ENCODE peak calls at places on chromosomes 2 and 18, in four cellular contexts. E is ovary, X is heart left ventricle, S is body of pancreas. B is an unnamed sample. For H3K4me1, the result is how much of the 10 kb centered on the place peaks cover.

GRCh38 chr18:49609416-49610284 is 47.8 kb downstream of the LIPG start:
- DNase-seq in E (no peak), X (no peak), S (no peak), B (no peak)

GRCh38 chr18:55522011-55522410 is 66.0 kb downstream of the TCF4 start:
- DNase-seq in E (no peak), X (no peak), S (no peak), B (peak)

GRCh38 chr2:48127612-48128191 is 221.4 kb upstream of the FBXO11 start:
- DNase-seq in E (no peak), X (no peak), S (no peak), B (no peak)

GRCh38 chr2:224802407-224802806 is 86.2 kb upstream of the CCDC195 start:
- DNase-seq in E (no peak), X (no peak), S (no peak), B (no peak)

GRCh38 chr2:113337809-113338208 is 59.1 kb upstream of the PAX8 start:
- DNase-seq in E (no peak), X (no peak), S (no peak), B (no peak)

GRCh38 chr2:211766689-211767088 is 771.9 kb downstream of the ERBB4 start:
- DNase-seq in E (no peak), X (no peak), S (peak), B (peak)

GRCh38 chr2:127510073-127510472 is 16.2 kb downstream of the IWS1 start:
- DNase-seq in E (no peak), X (no peak), S (no peak), B (no peak)

GRCh38 chr2:61759718-61760117 is 94.1 kb downstream of the FAM161A start:
- DNase-seq in E (no peak), X (no peak), S (no peak), B (no peak)

GRCh38 chr2:216066255-216066654 is 15.4 kb downstream of the PECR start:
- DNase-seq in E (no peak), X (no peak), S (no peak), B (no peak)

GRCh38 chr2:67290451-67290991 is 106.6 kb upstream of the ETAA1 start:
- DNase-seq in E (no peak), X (no peak), S (no peak), B (no peak)

GRCh38 chr2:53448591-53448990 is 319.0 kb upstream of the CHAC2 start:
- DNase-seq in E (no peak), X (no peak), S (no peak), B (no peak)

GRCh38 chr2:216644846-216645635 is 11.8 kb downstream of the IGFBP2 start:
- DNase-seq in E (no peak), X (no peak), S (peak), B (no peak)

GRCh38 chr2:188130317-188130716 is 161.4 kb upstream of the GULP1 start:
- DNase-seq in E (no peak), X (no peak), S (no peak), B (no peak)

GRCh38 chr2:221844966-221845365 is 272.9 kb upstream of the EPHA4 start:
- DNase-seq in E (no peak), X (no peak), S (no peak), B (no peak)

GRCh38 chr2:108833219-108833618 is 46.6 kb downstream of the CCDC138 start:
- DNase-seq in E (no peak), X (no peak), S (no peak), B (no peak)

GRCh38 chr2:236512902-236513433 is 56.7 kb upstream of the ACKR3 start:
- DNase-seq in E (peak), X (peak), S (peak), B (peak)

GRCh38 chr2:7355781-7356180 is 438.6 kb downstream of the RNF144A start:
- DNase-seq in E (no peak), X (no peak), S (no peak), B (no peak)

GRCh38 chr2:102412199-102412598 is 10.8 kb upstream of the IL18RAP start:
- DNase-seq in E (no peak), X (no peak), S (no peak), B (no peak)

GRCh38 chr2:170421175-170421687 is 243.3 kb downstream of the MYO3B start:
- DNase-seq in E (no peak), X (no peak), S (no peak), B (no peak)

GRCh38 chr18:44841221-44841620 is 160.5 kb downstream of the SETBP1 start:
- DNase-seq in E (no peak), X (no peak), S (no peak), B (no peak)

GRCh38 chr2:203596183-203596582 is 61.1 kb upstream of the RAPH1 start:
- DNase-seq in E (no peak), X (no peak), S (no peak), B (no peak)

GRCh38 chr2:95323347-95324155 is 26.4 kb downstream of the KCNIP3 start:
- DNase-seq in E (no peak), X (peak), S (no peak), B (peak)

GRCh38 chr2:30777662-30778505 is 29.4 kb downstream of the CAPN13 start:
- DNase-seq in E (no peak), X (no peak), S (no peak), B (no peak)

GRCh38 chr2:224793961-224794360 is 77.8 kb upstream of the CCDC195 start:
- DNase-seq in E (no peak), X (no peak), S (no peak), B (no peak)

GRCh38 chr2:191314697-191315364 is 69.6 kb downstream of the MYO1B start:
- DNase-seq in E (no peak), X (no peak), S (no peak), B (no peak)

GRCh38 chr18:29841631-29842030 is 1200.9 kb downstream of the DSC3 start:
- DNase-seq in E (no peak), X (no peak), S (no peak), B (no peak)

GRCh38 chr2:215973954-215974699 is 39.2 kb downstream of the MREG start:
- DNase-seq in E (no peak), X (no peak), S (no peak), B (peak)

GRCh38 chr2:241820625-241821384 is 11.8 kb downstream of the NEU4 start:
- DNase-seq in E (no peak), X (peak), S (no peak), B (peak)

GRCh38 chr18:8238507-8238906 is 370.7 kb upstream of the RAB12 start:
- DNase-seq in E (no peak), X (no peak), S (no peak), B (no peak)

GRCh38 chr2:216279011-216279410 is 93.3 kb downstream of the MARCHF4 start:
- DNase-seq in E (no peak), X (no peak), S (no peak), B (no peak)

GRCh38 chr2:31235504-31235902 is 1.6 kb downstream of the EHD3 start:
- DNase-seq in E (no peak), X (no peak), S (no peak), B (no peak)

GRCh38 chr2:111667542-111668273 is 216.3 kb downstream of the ANAPC1 start:
- DNase-seq in E (no peak), X (no peak), S (peak), B (no peak)

GRCh38 chr2:71451695-71452094 is 1.7 kb upstream of the DYSF start:
- DNase-seq in E (no peak), X (no peak), S (no peak), B (no peak)

GRCh38 chr2:223041527-223042109 is 10.4 kb upstream of the KCNE4 start:
- DNase-seq in E (peak), X (peak), S (peak), B (peak)

GRCh38 chr18:62370386-62370785 is 45.3 kb downstream of the TNFRSF11A start:
- DNase-seq in E (no peak), X (no peak), S (no peak), B (no peak)

GRCh38 chr2:238439093-238439849 is 12.5 kb downstream of the ASB1 start:
- DNase-seq in E (no peak), X (no peak), S (peak), B (no peak)

GRCh38 chr18:55641501-55641900 is 53.5 kb upstream of the TCF4 start:
- DNase-seq in E (no peak), X (no peak), S (no peak), B (no peak)

GRCh38 chr2:111160758-111161157 is 40.0 kb downstream of the BCL2L11 start:
- DNase-seq in E (no peak), X (no peak), S (no peak), B (no peak)

GRCh38 chr18:69220529-69220928 is 180.2 kb upstream of the DOK6 start:
- DNase-seq in E (no peak), X (no peak), S (no peak), B (no peak)
- TF ChIP-seq CTCF in E (no peak), X (no peak), S (no peak), B (no peak)

DNA sequence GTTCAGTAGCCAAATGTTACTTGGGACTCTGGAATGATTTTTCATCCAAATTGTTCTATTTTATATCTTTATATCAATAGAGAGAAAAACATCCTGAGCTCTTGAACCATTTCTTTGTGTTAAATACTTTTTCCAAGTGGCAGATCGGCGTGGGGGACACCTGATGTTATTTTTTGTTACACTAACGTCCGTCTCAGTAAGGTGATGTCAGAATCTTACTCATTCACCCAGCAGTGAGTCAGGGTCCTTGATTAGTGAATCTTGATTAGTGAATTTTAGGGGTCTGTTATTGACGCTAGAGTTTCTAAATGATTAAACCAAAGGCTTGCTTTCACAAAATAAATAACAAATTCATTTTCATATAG is 1.7 kb downstream of the MIB1 start:
- DNase-seq in E (no peak), X (no peak), S (no peak), B (no peak)
- H3K4me1 ChIP-seq in E (under half), X (under half), S (under half), B (under half)

DNA sequence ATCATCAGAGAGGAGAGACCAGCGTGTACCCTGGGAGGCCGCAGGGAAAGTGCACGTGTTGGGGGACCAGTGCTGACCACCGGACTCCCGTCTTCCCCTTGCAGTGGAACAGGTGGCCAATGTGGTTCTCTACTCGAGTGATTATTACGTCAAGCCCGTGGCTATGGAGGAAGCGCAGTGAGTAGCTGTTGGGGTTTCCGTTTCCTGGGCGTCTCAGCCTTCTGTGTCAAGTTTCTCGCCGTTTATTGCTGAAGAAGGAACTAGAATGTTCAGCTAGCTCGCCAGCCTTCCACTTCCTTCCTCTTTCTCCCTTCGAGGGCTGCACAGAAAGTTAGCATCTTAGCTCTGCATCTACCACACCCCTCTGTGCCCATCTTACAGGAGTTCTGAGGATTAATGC is 22.8 kb upstream of the DGKD start:
- DNase-seq in E (no peak), X (peak), S (peak), B (peak)
- TF ChIP-seq POLR2A in E (no peak), X (no peak), S (no peak), B (no peak)

GRCh38 chr2:44342854-44343253 is 18.4 kb downstream of the PREPL start:
- DNase-seq in E (no peak), X (no peak), S (peak), B (no peak)
- TF ChIP-seq CTCF in E (no peak), X (peak), S (peak), B (peak)

DNA sequence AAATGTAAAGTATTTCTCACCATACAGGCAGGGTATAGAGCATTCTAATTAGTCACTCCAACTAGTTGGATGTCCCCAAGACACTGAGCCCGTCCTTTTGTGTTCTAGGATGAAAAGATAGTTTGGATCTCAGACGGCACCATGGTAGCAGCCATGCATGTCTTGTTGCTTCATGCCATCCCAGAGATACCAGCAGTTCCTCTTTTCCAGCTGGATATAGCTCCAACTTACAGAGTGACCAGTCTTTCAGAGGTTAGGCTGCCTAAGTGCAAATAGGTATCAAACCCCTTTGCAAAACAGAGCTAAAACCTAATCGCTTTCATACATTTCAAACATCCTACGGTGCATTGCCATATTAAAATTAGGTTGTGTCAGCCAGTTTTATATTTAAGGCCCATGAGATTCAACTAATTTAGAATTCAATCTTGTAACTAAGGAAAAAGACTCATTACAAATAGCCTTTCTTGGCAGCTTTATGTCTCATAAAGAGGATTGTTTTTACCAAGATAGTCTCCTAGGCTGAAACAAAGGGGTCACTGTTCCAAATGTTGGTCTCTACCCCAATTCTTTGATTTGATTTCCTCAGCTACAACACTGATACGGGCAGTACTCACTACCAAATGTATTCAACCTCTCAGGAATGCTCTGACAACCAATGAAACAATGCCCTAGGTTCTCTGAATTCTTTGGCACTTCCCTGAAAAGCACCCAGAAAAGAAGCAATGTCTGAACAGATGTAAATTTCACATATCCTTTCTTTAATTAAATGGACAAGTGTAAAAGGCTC is 275.5 kb downstream of the MTX2 start:
- DNase-seq in E (no peak), X (no peak), S (no peak), B (no peak)
- H3K4me1 ChIP-seq in E (under half), X (under half), S (under half), B (under half)

DNA sequence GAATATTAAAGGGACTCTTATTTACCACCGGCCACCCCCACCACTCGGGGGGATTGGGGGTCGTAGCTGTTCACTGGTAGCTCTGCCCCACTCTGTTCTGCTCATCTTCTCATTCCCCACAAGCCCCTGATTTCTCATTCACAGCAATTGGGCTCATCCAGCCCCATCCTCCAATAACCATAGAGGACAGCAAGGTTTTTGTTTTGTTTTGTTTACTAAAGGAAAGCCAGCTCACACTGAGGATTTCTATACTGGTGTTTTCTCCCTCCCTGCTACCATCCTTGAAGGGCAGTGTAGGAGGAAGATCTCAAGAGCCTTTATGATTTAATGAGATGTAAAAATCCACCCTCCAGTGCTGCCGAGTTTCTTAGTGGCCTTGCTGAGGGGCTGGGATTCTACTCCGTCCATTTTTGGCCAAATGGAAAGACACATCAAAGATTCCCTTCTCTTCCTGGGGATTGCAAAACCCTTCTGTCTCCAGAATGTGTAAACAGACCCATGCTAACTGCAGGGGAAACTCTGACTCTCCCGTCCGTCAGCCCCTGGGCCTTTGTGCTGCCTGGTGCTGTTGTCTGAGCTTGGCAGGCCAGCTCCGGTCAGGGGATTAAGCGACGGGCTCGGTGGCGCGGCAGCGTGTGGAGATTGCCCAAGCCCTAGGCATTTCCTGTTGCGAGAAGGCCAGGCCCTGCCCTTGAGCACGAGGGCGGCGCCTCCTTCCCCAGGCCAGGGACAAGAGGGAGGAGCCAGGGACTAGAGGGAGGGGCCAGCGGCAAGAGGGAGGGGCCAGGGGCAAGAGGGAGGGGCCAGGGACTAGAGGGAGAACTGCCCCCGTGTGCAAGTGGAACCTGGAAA is 165.0 kb downstream of the ANTXR1 start:
- DNase-seq in E (peak), X (peak), S (peak), B (peak)
- TF ChIP-seq POLR2A in E (peak), X (no peak), S (peak), B (peak)

DNA sequence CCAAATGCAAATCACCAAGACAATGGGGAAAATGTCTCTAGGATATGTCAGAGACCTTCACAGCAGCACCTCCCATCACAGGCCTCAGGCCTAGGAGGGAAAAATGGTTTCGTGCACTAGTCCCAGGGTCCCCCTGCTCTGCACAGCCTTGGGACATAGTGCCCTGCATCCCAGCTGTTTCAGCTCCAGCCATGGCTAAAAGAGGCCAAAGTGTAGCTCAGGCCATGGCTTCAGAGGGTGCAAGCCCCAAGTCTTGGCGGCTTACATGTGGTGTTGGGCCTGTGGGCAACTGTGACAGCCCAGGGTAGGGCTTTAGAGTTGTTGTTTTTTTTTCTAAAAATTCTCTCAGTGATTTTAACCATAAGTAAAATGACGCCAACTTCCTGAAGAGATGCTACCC is 25.5 kb upstream of the SOCS6 start:
- DNase-seq in E (no peak), X (no peak), S (no peak), B (no peak)
- TF ChIP-seq CTCF in E (no peak), X (no peak), S (no peak), B (no peak)

B was measured in transverse colon.